ENCODE peak calls at places on chromosomes 7 and 10, in four cellular contexts. T is activated CD8-positive, alpha-beta T cell treated with anti-CD3 and anti-CD28 coated beads for 36 hours; K is Peyer's patch; I is HEK293T. C is an unnamed sample.
A peak's percentile ranks its signal among the peaks of the same experiment; 100 is the strongest.

GRCh38 chr10:12067336-12067735 is 1.4 kb upstream of the DHTKD1 start:
- DNase-seq in T (no peak), K (no peak), I (no peak), C (peak; percentile 69)

GRCh38 chr10:123583639-123584418 is 82.3 kb upstream of the GPR26 start:
- DNase-seq in T (peak; percentile 69), K (peak; percentile 79), I (peak; percentile 86), C (peak; percentile 64)

GRCh38 chr10:66649626-66650025 is 276.2 kb upstream of the LRRTM3 start:
- DNase-seq in T (no peak), K (no peak), I (no peak), C (no peak)

GRCh38 chr7:151736403-151736909 is 140.5 kb downstream of the PRKAG2 start:
- DNase-seq in T (no peak), K (no peak), I (peak; percentile 89), C (peak; percentile 98)

GRCh38 chr10:128086003-128086863 is 40.0 kb downstream of the MKI67 start:
- DNase-seq in T (no peak), K (no peak), I (no peak), C (no peak)

GRCh38 chr10:46283945-46284285 is 2.9 kb upstream of the ANTXRL start:
- DNase-seq in T (no peak), K (no peak), I (no peak), C (no peak)

GRCh38 chr7:128954830-128955797 is 17.4 kb downstream of the IRF5 start:
- DNase-seq in T (no peak), K (no peak), I (no peak), C (peak; percentile 40)

GRCh38 chr7:117472335-117472734 is 7.5 kb upstream of the CFTR start:
- DNase-seq in T (no peak), K (no peak), I (no peak), C (no peak)

GRCh38 chr10:2979267-2979660 is 88.1 kb upstream of the PFKP start:
- DNase-seq in T (no peak), K (no peak), I (no peak), C (no peak)

GRCh38 chr10:6755891-6756460 is 175.9 kb upstream of the PRKCQ start:
- DNase-seq in T (no peak), K (no peak), I (no peak), C (no peak)

GRCh38 chr10:102117391-102118159 is 2.6 kb downstream of the LDB1 start:
- DNase-seq in T (peak; percentile 83), K (peak; percentile 70), I (no peak), C (no peak)

GRCh38 chr10:24385776-24386175 is 176.8 kb downstream of the KIAA1217 start:
- DNase-seq in T (no peak), K (no peak), I (no peak), C (peak; percentile 95)

GRCh38 chr7:3649250-3649649 is 348.2 kb downstream of the SDK1 start:
- DNase-seq in T (no peak), K (no peak), I (peak; percentile 10), C (peak; percentile 14)

GRCh38 chr10:30433779-30434272 is at the start of gene MAP3K8:
- DNase-seq in T (peak; percentile 91), K (peak; percentile 93), I (peak; percentile 60), C (peak; percentile 72)

GRCh38 chr7:149669121-149669818 is 104.1 kb downstream of the ZNF467 start:
- DNase-seq in T (peak; percentile 58), K (no peak), I (no peak), C (no peak)

GRCh38 chr10:580796-581195 is 108.7 kb downstream of the DIP2C start:
- DNase-seq in T (no peak), K (no peak), I (no peak), C (peak; percentile 85)

GRCh38 chr10:54940418-54940817 is 139.4 kb upstream of the PCDH15 start:
- DNase-seq in T (no peak), K (no peak), I (no peak), C (no peak)

GRCh38 chr7:46764100-46764941 is 817.6 kb downstream of the TNS3 start:
- DNase-seq in T (no peak), K (no peak), I (no peak), C (peak; percentile 97)

GRCh38 chr10:95221124-95221523 is 27.1 kb downstream of the ACSM6 start:
- DNase-seq in T (no peak), K (no peak), I (no peak), C (peak; percentile 57)

C was measured in brain microvascular endothelial cell.